ENCODE peak calls at places on chromosomes 12 and 14, in ten cellular contexts. A is stimulated activated CD4-positive, alpha-beta T cell treated with anti-CD3 and anti-CD28 coated beads, Interleukin-4, amount 100 ng/mL, for 48 hours; T is RWPE1; N is left ventricle myocardium inferior; R is CD8-positive, alpha-beta T cell; Y is HTR-8/SVneo; K is posterior cingulate gyrus; H is upper lobe of right lung; Q is stimulated activated CD8-positive, alpha-beta memory T cell treated with anti-CD3 and anti-CD28 coated beads, Interleukin-2, amount 100 ng/mL, for 1 hour; Z is EL. B is an unnamed sample.

GRCh38 chr12:99658950-99659349 is 11.4 kb downstream of the GARIN6 start:
- DNase-seq in A (no peak), T (no peak), N (no peak), R (no peak), Y (no peak), K (no peak), H (no peak), Q (no peak), Z (no peak), B (no peak)

GRCh38 chr12:89859513-89860220 is 151.0 kb upstream of the ATP2B1 start:
- DNase-seq in A (no peak), T (no peak), N (no peak), R (no peak), Y (no peak), K (no peak), H (no peak), Q (no peak), Z (no peak), B (no peak)

GRCh38 chr12:115963030-115963480 is 314.4 kb downstream of the MED13L start:
- DNase-seq in A (no peak), T (no peak), N (no peak), R (no peak), Y (peak; percentile 62), K (no peak), H (no peak), Q (no peak), Z (peak; percentile 81), B (no peak)

GRCh38 chr14:98725196-98725595 is 546.8 kb downstream of the BCL11B start:
- DNase-seq in A (no peak), T (no peak), N (no peak), R (no peak), Y (no peak), K (no peak), H (no peak), Q (no peak), Z (no peak), B (no peak)

GRCh38 chr12:24152270-24152669 is 202.8 kb upstream of the SOX5 start:
- DNase-seq in A (no peak), T (no peak), N (no peak), R (no peak), Y (no peak), K (no peak), H (no peak), Q (no peak), Z (no peak), B (no peak)

GRCh38 chr12:12723147-12723680 is 6.0 kb downstream of the CDKN1B start:
- DNase-seq in A (no peak), T (no peak), N (no peak), R (no peak), Y (no peak), K (no peak), H (no peak), Q (no peak), Z (peak; percentile 28), B (no peak)

GRCh38 chr14:79404874-79405273 is 806.4 kb downstream of the DIO2 start:
- DNase-seq in A (no peak), T (no peak), N (no peak), R (no peak), Y (no peak), K (no peak), H (no peak), Q (no peak), Z (no peak), B (no peak)

GRCh38 chr12:124236651-124237050 is 58.2 kb upstream of the RFLNA start:
- DNase-seq in A (no peak), T (peak; percentile 38), N (no peak), R (no peak), Y (no peak), K (no peak), H (no peak), Q (no peak), Z (peak; percentile 92), B (no peak)

GRCh38 chr12:119447618-119448017 is 113.1 kb downstream of the CCDC60 start:
- DNase-seq in A (no peak), T (no peak), N (no peak), R (no peak), Y (no peak), K (no peak), H (no peak), Q (no peak), Z (no peak), B (no peak)

GRCh38 chr12:99767809-99768208 is 120.3 kb downstream of the GARIN6 start:
- DNase-seq in A (no peak), T (peak; percentile 5), N (no peak), R (no peak), Y (peak; percentile 3), K (no peak), H (no peak), Q (no peak), Z (peak; percentile 13), B (no peak)

GRCh38 chr12:12467222-12467621 is 95.4 kb downstream of the DUSP16 start:
- DNase-seq in A (no peak), T (no peak), N (no peak), R (no peak), Y (no peak), K (no peak), H (no peak), Q (no peak), Z (no peak), B (no peak)

GRCh38 chr12:57479376-57480115 is at the start of gene ARHGAP9:
- DNase-seq in A (no peak), T (no peak), N (no peak), R (peak; percentile 53), Y (no peak), K (no peak), H (no peak), Q (no peak), Z (no peak), B (no peak)

GRCh38 chr12:127054531-127054930 is 1212.4 kb upstream of the TMEM132C start:
- DNase-seq in A (no peak), T (peak; percentile 13), N (no peak), R (no peak), Y (peak; percentile 4), K (no peak), H (no peak), Q (no peak), Z (peak; percentile 76), B (no peak)

GRCh38 chr14:69501362-69501964 is 16.9 kb downstream of the PLEKHD1 start:
- DNase-seq in A (no peak), T (no peak), N (peak; percentile 72), R (no peak), Y (no peak), K (peak; percentile 86), H (peak; percentile 67), Q (no peak), Z (no peak), B (no peak)

B was measured in activated CD4-positive, CD25-positive, alpha-beta regulatory T cell treated with anti-CD3 and anti-CD28 coated beads, Interleukin-2, amount 50 U/mL, for 16 hours.